ENCODE peak calls at places on chromosomes 2 and 18, in ten cellular contexts. H is T-helper 1 cell; V is activated CD4-positive, alpha-beta T cell treated with anti-CD3 and anti-CD28 coated beads, Interleukin-2, amount 50 U/mL, for 24 hours; C is omental fat pad; Q is RPMI8226; J is HEK293T; G is uterus; A is endothelial cell of umbilical vein; F is lung microvascular endothelial cell; I is WERI-Rb-1. X is an unnamed sample.

GRCh38 chr2:109690822-109691541 is 76.8 kb downstream of the SOWAHC start:
- DNase-seq in H (no peak), V (no peak), C (no peak), Q (no peak), J (no peak), G (peak), A (no peak), F (no peak), I (no peak), X (no peak)

GRCh38 chr2:121160366-121160765 is 124.6 kb downstream of the TFCP2L1 start:
- DNase-seq in H (no peak), V (no peak), C (no peak), Q (no peak), J (no peak), G (no peak), A (no peak), F (no peak), I (no peak), X (no peak)

GRCh38 chr2:178828496-178828895 is 21.3 kb upstream of the TTN start:
- DNase-seq in H (no peak), V (no peak), C (no peak), Q (no peak), J (no peak), G (no peak), A (peak), F (no peak), I (no peak), X (peak)

GRCh38 chr18:8673276-8674209 is 31.8 kb upstream of the MTCL1 start:
- DNase-seq in H (no peak), V (no peak), C (no peak), Q (no peak), J (no peak), G (no peak), A (no peak), F (no peak), I (no peak), X (no peak)

GRCh38 chr2:142750858-142751257 is 126.6 kb upstream of the KYNU start:
- DNase-seq in H (no peak), V (no peak), C (no peak), Q (no peak), J (no peak), G (no peak), A (no peak), F (no peak), I (no peak), X (no peak)

GRCh38 chr2:198376677-198377076 is 572.3 kb downstream of the PLCL1 start:
- DNase-seq in H (no peak), V (no peak), C (no peak), Q (no peak), J (no peak), G (no peak), A (no peak), F (no peak), I (peak), X (no peak)

GRCh38 chr18:77206676-77207370 is 42.8 kb upstream of the GALR1 start:
- DNase-seq in H (no peak), V (no peak), C (no peak), Q (no peak), J (no peak), G (peak), A (no peak), F (peak), I (peak), X (no peak)

GRCh38 chr2:45825001-45825651 is 173.7 kb downstream of the PRKCE start:
- DNase-seq in H (no peak), V (no peak), C (no peak), Q (no peak), J (no peak), G (no peak), A (no peak), F (no peak), I (peak), X (no peak)

GRCh38 chr2:226660524-226660923 is 139.1 kb downstream of the IRS1 start:
- DNase-seq in H (no peak), V (no peak), C (no peak), Q (no peak), J (no peak), G (peak), A (no peak), F (peak), I (peak), X (no peak)

GRCh38 chr2:634670-635395 is 42.4 kb downstream of the TMEM18 start:
- DNase-seq in H (no peak), V (no peak), C (no peak), Q (no peak), J (no peak), G (no peak), A (no peak), F (no peak), I (no peak), X (no peak)

GRCh38 chr2:636649-637405 is 40.4 kb downstream of the TMEM18 start:
- DNase-seq in H (no peak), V (peak), C (peak), Q (peak), J (peak), G (peak), A (peak), F (peak), I (peak), X (peak)

GRCh38 chr2:214193943-214194342 is 216.9 kb upstream of the VWC2L start:
- DNase-seq in H (no peak), V (no peak), C (no peak), Q (no peak), J (no peak), G (no peak), A (no peak), F (no peak), I (no peak), X (no peak)

GRCh38 chr18:23732439-23732838 is 43.2 kb downstream of the LAMA3 start:
- DNase-seq in H (no peak), V (no peak), C (no peak), Q (no peak), J (no peak), G (no peak), A (no peak), F (no peak), I (no peak), X (no peak)

GRCh38 chr18:36419913-36420531 is 122.5 kb downstream of the FHOD3 start:
- DNase-seq in H (no peak), V (no peak), C (no peak), Q (peak), J (no peak), G (no peak), A (no peak), F (no peak), I (no peak), X (no peak)

GRCh38 chr2:28610583-28611201 is 114.8 kb downstream of the PLB1 start:
- DNase-seq in H (no peak), V (no peak), C (no peak), Q (no peak), J (no peak), G (peak), A (peak), F (peak), I (no peak), X (peak)

GRCh38 chr2:71851094-71851755 is 296.4 kb downstream of the CYP26B1 start:
- DNase-seq in H (no peak), V (no peak), C (no peak), Q (no peak), J (no peak), G (peak), A (no peak), F (no peak), I (no peak), X (no peak)

GRCh38 chr2:235212501-235212900 is 260.7 kb downstream of the SH3BP4 start:
- DNase-seq in H (no peak), V (no peak), C (no peak), Q (no peak), J (no peak), G (no peak), A (no peak), F (no peak), I (peak), X (no peak)

GRCh38 chr2:37652199-37652640 is 19.2 kb downstream of the CDC42EP3 start:
- DNase-seq in H (no peak), V (no peak), C (no peak), Q (peak), J (no peak), G (no peak), A (peak), F (peak), I (no peak), X (peak)

GRCh38 chr2:3182848-3183247 is 194.8 kb downstream of the EIPR1 start:
- DNase-seq in H (no peak), V (no peak), C (no peak), Q (no peak), J (no peak), G (no peak), A (no peak), F (no peak), I (no peak), X (no peak)

GRCh38 chr2:37829202-37829601 is 95.9 kb upstream of the RMDN2 start:
- DNase-seq in H (no peak), V (no peak), C (no peak), Q (no peak), J (no peak), G (peak), A (peak), F (peak), I (peak), X (peak)

GRCh38 chr2:79393806-79394484 is 118.9 kb upstream of the CTNNA2 start:
- DNase-seq in H (no peak), V (no peak), C (no peak), Q (no peak), J (no peak), G (no peak), A (no peak), F (no peak), I (peak), X (no peak)

X was measured in dermis blood vessel endothelial cell.